ENCODE peak calls at places on chromosomes 6 and 20, in ten cellular contexts. One of them, this sample, is unnamed.

GRCh38 chr6:149150999-149151398 is 166.5 kb upstream of the TAB2 start:
- DNase-seq in GM23338: no peak
- DNase-seq in prostate gland: no peak
- DNase-seq in GM12878: no peak
- DNase-seq in breast epithelium: no peak
- DNase-seq in stomach: no peak
- DNase-seq in spleen: no peak
- DNase-seq in H1: no peak
- DNase-seq in HCT116: no peak
- DNase-seq in transverse colon: no peak
- DNase-seq in this sample: no peak

GRCh38 chr20:44601801-44602204 is 19.4 kb downstream of the PKIG start:
- DNase-seq in transverse colon: peak
- DNase-seq in GM23338: no peak
- DNase-seq in prostate gland: peak
- DNase-seq in breast epithelium: peak
- DNase-seq in HCT116: no peak
- DNase-seq in stomach: no peak
- DNase-seq in spleen: no peak
- DNase-seq in GM12878: no peak
- DNase-seq in H1: no peak
- DNase-seq in this sample: no peak

GRCh38 chr20:4944518-4944917 is 56.8 kb downstream of the SLC23A2 start:
- DNase-seq in GM23338: no peak
- DNase-seq in stomach: no peak
- DNase-seq in spleen: no peak
- DNase-seq in prostate gland: no peak
- DNase-seq in H1: no peak
- DNase-seq in GM12878: no peak
- DNase-seq in transverse colon: no peak
- DNase-seq in HCT116: no peak
- DNase-seq in breast epithelium: no peak
- DNase-seq in this sample: no peak

GRCh38 chr20:62980970-62981369 is 25.8 kb downstream of the BHLHE23 start:
- DNase-seq in transverse colon: no peak
- DNase-seq in stomach: no peak
- DNase-seq in spleen: no peak
- DNase-seq in breast epithelium: no peak
- DNase-seq in HCT116: no peak
- DNase-seq in H1: no peak
- DNase-seq in prostate gland: no peak
- DNase-seq in GM23338: peak
- DNase-seq in GM12878: no peak
- DNase-seq in this sample: no peak

GRCh38 chr6:141309295-141309694 is 823.4 kb upstream of the GJE1 start:
- DNase-seq in HCT116: no peak
- DNase-seq in GM12878: no peak
- DNase-seq in stomach: no peak
- DNase-seq in transverse colon: no peak
- DNase-seq in prostate gland: no peak
- DNase-seq in GM23338: peak
- DNase-seq in H1: no peak
- DNase-seq in spleen: no peak
- DNase-seq in breast epithelium: no peak
- DNase-seq in this sample: no peak

GRCh38 chr6:1873781-1874180 is 264.1 kb downstream of the FOXC1 start:
- DNase-seq in HCT116: no peak
- DNase-seq in transverse colon: no peak
- DNase-seq in GM23338: no peak
- DNase-seq in breast epithelium: no peak
- DNase-seq in stomach: no peak
- DNase-seq in spleen: no peak
- DNase-seq in prostate gland: no peak
- DNase-seq in H1: no peak
- DNase-seq in GM12878: no peak
- DNase-seq in this sample: no peak

GRCh38 chr6:108782231-108783041 is 65.8 kb upstream of the ARMC2 start:
- DNase-seq in transverse colon: peak
- DNase-seq in HCT116: peak
- DNase-seq in prostate gland: peak
- DNase-seq in H1: peak
- DNase-seq in spleen: peak
- DNase-seq in breast epithelium: peak
- DNase-seq in GM12878: no peak
- DNase-seq in stomach: peak
- DNase-seq in GM23338: peak
- DNase-seq in this sample: no peak

GRCh38 chr6:154164397-154164796 is 125.4 kb downstream of the OPRM1 start:
- DNase-seq in GM23338: no peak
- DNase-seq in H1: no peak
- DNase-seq in prostate gland: peak
- DNase-seq in breast epithelium: peak
- DNase-seq in transverse colon: no peak
- DNase-seq in GM12878: no peak
- DNase-seq in spleen: no peak
- DNase-seq in HCT116: no peak
- DNase-seq in stomach: no peak
- DNase-seq in this sample: no peak

GRCh38 chr6:71383891-71384489 is 95.4 kb downstream of the OGFRL1 start:
- DNase-seq in stomach: no peak
- DNase-seq in HCT116: peak
- DNase-seq in breast epithelium: no peak
- DNase-seq in GM23338: peak
- DNase-seq in transverse colon: no peak
- DNase-seq in prostate gland: no peak
- DNase-seq in spleen: no peak
- DNase-seq in H1: no peak
- DNase-seq in GM12878: no peak
- DNase-seq in this sample: no peak

GRCh38 chr20:20078041-20078440 is 25.7 kb downstream of the CFAP61 start:
- DNase-seq in breast epithelium: no peak
- DNase-seq in spleen: no peak
- DNase-seq in transverse colon: no peak
- DNase-seq in GM12878: no peak
- DNase-seq in GM23338: peak
- DNase-seq in HCT116: no peak
- DNase-seq in prostate gland: no peak
- DNase-seq in H1: no peak
- DNase-seq in stomach: no peak
- DNase-seq in this sample: no peak

GRCh38 chr6:3471711-3472110 is 14.9 kb upstream of the SLC22A23 start:
- DNase-seq in GM23338: no peak
- DNase-seq in stomach: peak
- DNase-seq in prostate gland: no peak
- DNase-seq in H1: no peak
- DNase-seq in spleen: no peak
- DNase-seq in GM12878: no peak
- DNase-seq in transverse colon: no peak
- DNase-seq in breast epithelium: no peak
- DNase-seq in HCT116: no peak
- DNase-seq in this sample: no peak

GRCh38 chr6:17470209-17470952 is 77.0 kb downstream of the CAP2 start:
- DNase-seq in spleen: no peak
- DNase-seq in stomach: no peak
- DNase-seq in H1: no peak
- DNase-seq in prostate gland: no peak
- DNase-seq in GM23338: no peak
- DNase-seq in breast epithelium: no peak
- DNase-seq in GM12878: no peak
- DNase-seq in transverse colon: no peak
- DNase-seq in HCT116: no peak
- DNase-seq in this sample: no peak

GRCh38 chr6:108945686-108946158 is 97.5 kb downstream of the ARMC2 start:
- DNase-seq in GM12878: no peak
- DNase-seq in transverse colon: peak
- DNase-seq in prostate gland: peak
- DNase-seq in H1: no peak
- DNase-seq in HCT116: no peak
- DNase-seq in stomach: peak
- DNase-seq in spleen: peak
- DNase-seq in GM23338: peak
- DNase-seq in breast epithelium: no peak
- DNase-seq in this sample: no peak

GRCh38 chr6:43608310-43608763 is 20.7 kb downstream of the GTPBP2 start:
- DNase-seq in breast epithelium: no peak
- DNase-seq in transverse colon: peak
- DNase-seq in spleen: no peak
- DNase-seq in prostate gland: peak
- DNase-seq in HCT116: peak
- DNase-seq in stomach: peak
- DNase-seq in H1: peak
- DNase-seq in GM23338: peak
- DNase-seq in GM12878: peak
- DNase-seq in this sample: no peak

GRCh38 chr20:46814366-46815232 is 80.0 kb upstream of the EYA2 start:
- DNase-seq in GM12878: no peak
- DNase-seq in prostate gland: peak
- DNase-seq in spleen: no peak
- DNase-seq in H1: no peak
- DNase-seq in GM23338: peak
- DNase-seq in HCT116: peak
- DNase-seq in transverse colon: no peak
- DNase-seq in breast epithelium: no peak
- DNase-seq in stomach: peak
- DNase-seq in this sample: peak
- H3K27ac ChIP-seq in GM12878: no peak
- H3K27ac ChIP-seq in prostate gland: no peak
- H3K27ac ChIP-seq in spleen: no peak
- H3K27ac ChIP-seq in H1: no peak
- H3K27ac ChIP-seq in GM23338: no peak
- H3K27ac ChIP-seq in HCT116: peak
- H3K27ac ChIP-seq in transverse colon: no peak
- H3K27ac ChIP-seq in breast epithelium: no peak
- H3K27ac ChIP-seq in stomach: no peak
- H3K27ac ChIP-seq in this sample: no peak

DNA sequence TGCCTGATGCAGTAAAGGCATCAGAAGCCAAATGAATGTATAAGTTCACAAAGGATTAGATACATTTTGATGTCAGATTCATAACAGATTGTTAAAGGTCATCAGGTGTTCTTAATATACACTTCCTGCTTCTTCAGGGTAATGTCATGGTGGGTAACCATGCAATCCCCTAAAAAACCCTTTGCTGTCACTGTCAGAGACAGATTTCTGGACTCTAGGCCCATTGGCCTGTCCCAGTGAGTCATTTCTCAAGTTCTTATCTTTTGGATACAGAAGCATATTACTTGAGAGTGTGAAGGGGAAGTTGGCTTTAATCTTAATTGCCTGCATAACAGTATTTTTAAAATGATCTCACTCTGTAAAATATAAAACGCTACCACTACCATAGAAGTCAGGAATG is 895.6 kb upstream of the MAP3K7 start:
- DNase-seq in H1: no peak
- DNase-seq in spleen: no peak
- DNase-seq in transverse colon: no peak
- DNase-seq in stomach: no peak
- DNase-seq in HCT116: no peak
- DNase-seq in breast epithelium: no peak
- DNase-seq in GM12878: peak
- DNase-seq in prostate gland: no peak
- DNase-seq in GM23338: no peak
- DNase-seq in this sample: no peak
- TF ChIP-seq POLR2AphosphoS5 in H1: no peak
- TF ChIP-seq POLR2AphosphoS5 in spleen: no peak
- TF ChIP-seq POLR2AphosphoS5 in transverse colon: no peak
- TF ChIP-seq POLR2AphosphoS5 in stomach: no peak
- TF ChIP-seq POLR2AphosphoS5 in HCT116: no peak
- TF ChIP-seq POLR2AphosphoS5 in breast epithelium: no peak
- TF ChIP-seq POLR2AphosphoS5 in GM12878: no peak
- TF ChIP-seq POLR2AphosphoS5 in prostate gland: no peak
- TF ChIP-seq POLR2AphosphoS5 in GM23338: no peak
- TF ChIP-seq POLR2AphosphoS5 in this sample: no peak

DNA sequence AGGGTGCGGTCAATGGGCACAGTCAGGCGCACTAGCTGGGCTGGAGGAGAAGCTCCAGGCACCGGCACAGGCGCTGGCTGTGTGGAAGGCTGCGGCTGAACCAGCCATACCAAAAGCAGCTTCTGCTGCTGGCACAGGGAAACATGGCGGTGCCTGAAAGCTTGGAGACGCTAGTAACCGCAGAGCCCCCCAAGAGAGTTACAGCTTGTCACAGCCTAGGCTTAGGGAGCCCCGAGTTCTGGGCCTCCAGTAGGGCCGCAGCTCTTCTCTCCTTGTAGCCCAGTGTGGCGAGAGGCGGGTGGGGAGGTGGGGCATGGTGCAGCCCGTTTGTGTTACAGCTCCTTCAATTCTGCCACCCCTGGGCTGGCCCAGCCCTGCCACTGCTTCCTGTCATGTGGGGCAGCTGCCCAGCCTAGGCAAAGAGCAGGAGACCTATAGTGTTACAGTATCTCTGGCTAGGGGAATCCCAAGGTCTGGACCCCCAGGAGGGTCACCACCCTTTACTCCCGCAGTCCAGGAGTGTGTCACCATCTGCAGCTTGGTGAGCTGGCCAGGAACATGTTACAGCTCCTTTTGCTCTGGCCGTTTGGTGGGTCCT is 58.6 kb upstream of the MANEA start:
- DNase-seq in breast epithelium: no peak
- DNase-seq in stomach: no peak
- DNase-seq in HCT116: no peak
- DNase-seq in prostate gland: no peak
- DNase-seq in spleen: peak
- DNase-seq in GM12878: no peak
- DNase-seq in H1: no peak
- DNase-seq in transverse colon: no peak
- DNase-seq in GM23338: no peak
- DNase-seq in this sample: no peak
- H3K27ac ChIP-seq in breast epithelium: no peak
- H3K27ac ChIP-seq in stomach: no peak
- H3K27ac ChIP-seq in HCT116: no peak
- H3K27ac ChIP-seq in prostate gland: no peak
- H3K27ac ChIP-seq in spleen: no peak
- H3K27ac ChIP-seq in GM12878: no peak
- H3K27ac ChIP-seq in H1: no peak
- H3K27ac ChIP-seq in transverse colon: no peak
- H3K27ac ChIP-seq in GM23338: no peak
- H3K27ac ChIP-seq in this sample: no peak

GRCh38 chr6:38814761-38815160 is 99.7 kb downstream of the DNAH8 start:
- DNase-seq in HCT116: no peak
- DNase-seq in H1: no peak
- DNase-seq in transverse colon: no peak
- DNase-seq in breast epithelium: no peak
- DNase-seq in GM23338: no peak
- DNase-seq in prostate gland: no peak
- DNase-seq in GM12878: no peak
- DNase-seq in spleen: no peak
- DNase-seq in stomach: no peak
- DNase-seq in this sample: no peak
- TF ChIP-seq POLR2AphosphoS5 in HCT116: no peak
- TF ChIP-seq POLR2AphosphoS5 in H1: no peak
- TF ChIP-seq POLR2AphosphoS5 in transverse colon: no peak
- TF ChIP-seq POLR2AphosphoS5 in breast epithelium: no peak
- TF ChIP-seq POLR2AphosphoS5 in GM23338: no peak
- TF ChIP-seq POLR2AphosphoS5 in prostate gland: no peak
- TF ChIP-seq POLR2AphosphoS5 in GM12878: no peak
- TF ChIP-seq POLR2AphosphoS5 in spleen: no peak
- TF ChIP-seq POLR2AphosphoS5 in stomach: no peak
- TF ChIP-seq POLR2AphosphoS5 in this sample: no peak